ENCODE peak calls at places on chromosomes 12 and 14, in four cellular contexts. O, Y, F and L are unnamed samples.

GRCh38 chr12:113135178-113136127 is at the start of gene RASAL1:
- DNase-seq in O (peak), Y (peak), F (no peak), L (peak)

GRCh38 chr12:22275847-22276246 is 58.7 kb downstream of the ST8SIA1 start:
- DNase-seq in O (peak), F (no peak), Y (no peak), L (no peak)

GRCh38 chr14:75229923-75230792 is 48.5 kb upstream of the FOS start:
- DNase-seq in Y (no peak), F (peak), O (peak), L (no peak)

GRCh38 chr12:40188558-40189320 is 36.1 kb upstream of the LRRK2 start:
- DNase-seq in O (no peak), Y (no peak), F (no peak), L (no peak)

GRCh38 chr12:105774037-105774436 is 364.7 kb downstream of the NUAK1 start:
- DNase-seq in O (no peak), F (no peak), Y (no peak), L (no peak)

GRCh38 chr14:68688872-68689371 is 103.9 kb downstream of the ZFP36L1 start:
- DNase-seq in O (peak), Y (peak), F (no peak), L (no peak)

GRCh38 chr12:130162267-130162666 is at the start of gene FZD10:
- DNase-seq in F (no peak), O (no peak), Y (peak), L (no peak)

GRCh38 chr12:28869197-28869596 is 279.9 kb upstream of the FAR2 start:
- DNase-seq in O (peak), Y (peak), F (no peak), L (no peak)

GRCh38 chr12:59972941-59973340 is 377.1 kb downstream of the SLC16A7 start:
- DNase-seq in F (no peak), Y (no peak), O (peak), L (peak)

GRCh38 chr12:121456551-121456950 is 56.6 kb downstream of the RNF34 start:
- DNase-seq in F (no peak), O (no peak), Y (no peak), L (no peak)

GRCh38 chr12:14841761-14842160 is 1.6 kb downstream of the ART4 start:
- DNase-seq in Y (no peak), F (no peak), O (peak), L (peak)

GRCh38 chr12:121038861-121039654 is at the start of gene OASL:
- DNase-seq in O (no peak), Y (peak), F (peak), L (no peak)

GRCh38 chr12:30286345-30286926 is 409.2 kb downstream of the IPO8 start:
- DNase-seq in F (no peak), O (peak), Y (peak), L (peak)

GRCh38 chr14:106803379-106803778 is 1277.0 kb downstream of the TMEM121 start:
- DNase-seq in Y (no peak), F (no peak), O (no peak), L (no peak)

GRCh38 chr12:23631991-23632390 is 317.5 kb downstream of the SOX5 start:
- DNase-seq in F (no peak), O (no peak), Y (no peak), L (no peak)

GRCh38 chr12:47795121-47795813 is 22.2 kb downstream of the SLC48A1 start:
- DNase-seq in O (no peak), Y (no peak), F (no peak), L (no peak)

GRCh38 chr12:112482734-112483133 is 64.0 kb downstream of the PTPN11 start:
- DNase-seq in F (no peak), O (no peak), Y (no peak), L (no peak)

GRCh38 chr12:100668939-100669536 is 95.6 kb downstream of the GAS2L3 start:
- DNase-seq in O (peak), Y (peak), F (no peak), L (peak)
- TF ChIP-seq PBX3 in O (no peak), Y (no peak), F (no peak), L (no peak)

DNA sequence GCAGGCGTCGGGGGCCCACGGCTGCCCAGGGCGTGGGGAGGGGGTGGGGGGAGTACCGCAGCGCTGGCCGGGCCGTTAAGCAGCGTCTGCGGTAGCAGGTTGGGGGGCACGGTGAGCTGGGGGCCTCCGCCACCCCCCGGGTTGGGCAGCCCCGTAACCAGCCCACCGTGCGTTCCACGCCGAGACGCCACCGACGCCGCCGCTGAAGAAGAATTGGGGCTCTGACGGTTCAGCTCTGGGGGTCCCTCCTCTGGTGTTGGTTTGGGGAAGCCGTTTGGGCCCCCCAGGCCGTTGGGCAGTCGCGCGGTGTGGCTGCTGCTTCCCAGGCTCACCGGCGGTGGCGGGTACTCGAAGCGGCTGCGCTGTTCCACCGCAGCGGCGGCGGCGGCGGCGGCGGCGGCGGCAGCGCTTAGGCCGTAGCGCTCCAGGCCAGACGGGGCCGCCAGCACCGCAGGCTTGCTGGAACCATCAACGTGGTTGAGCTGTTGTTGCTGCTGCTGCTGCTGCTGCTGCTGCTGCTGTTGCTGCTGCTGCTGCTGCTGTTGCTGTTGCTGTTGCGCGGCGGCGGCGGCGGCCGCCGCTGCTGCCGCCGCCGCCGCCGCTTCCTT is 1.5 kb downstream of the IRF2BPL start:
- DNase-seq in F (no peak), O (peak), Y (peak), L (no peak)
- H3K27ac ChIP-seq in F (peak), O (peak), Y (peak), L (peak)

GRCh38 chr12:118058227-118058626 is 2.8 kb downstream of the WSB2 start:
- DNase-seq in O (no peak), Y (no peak), F (no peak), L (no peak)

GRCh38 chr12:118055865-118056773 is 4.9 kb downstream of the WSB2 start:
- DNase-seq in O (peak), F (no peak), Y (no peak), L (peak)

GRCh38 chr12:118053071-118053985 is 7.7 kb downstream of the WSB2 start:
- DNase-seq in F (no peak), Y (no peak), O (no peak), L (peak)

GRCh38 chr12:118052324-118053070 is 8.5 kb downstream of the WSB2 start:
- DNase-seq in F (no peak), Y (no peak), O (peak), L (peak)

DNA sequence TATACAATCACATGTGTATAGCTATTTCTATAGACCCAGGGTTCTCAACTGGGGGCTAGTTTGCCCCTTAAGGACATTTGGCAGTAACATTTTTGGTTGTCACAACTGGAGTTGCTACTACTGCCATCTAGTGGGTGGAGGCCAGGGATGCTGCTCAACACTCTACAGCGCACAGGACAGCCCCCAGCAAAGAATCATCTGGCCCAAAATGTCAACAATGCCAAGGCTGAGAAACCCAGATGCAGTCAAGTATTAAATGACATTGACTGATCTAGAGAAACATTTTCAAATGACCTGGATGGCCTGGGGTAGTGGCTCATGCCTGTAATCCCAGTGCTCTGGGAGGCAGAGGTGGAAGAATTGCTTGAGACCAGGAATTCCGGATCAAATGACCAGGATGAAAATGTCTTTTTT is 5.8 kb downstream of the WSB2 start:
- DNase-seq in O (peak), Y (peak), F (no peak), L (peak)
- TF ChIP-seq PBX3 in O (no peak), Y (no peak), F (no peak), L (no peak)

GRCh38 chr12:62466018-62466595 is 519 bp upstream of the MON2 start:
- DNase-seq in O (peak), F (no peak), Y (peak), L (peak)
- H3K27ac ChIP-seq in O (peak), F (peak), Y (peak), L (peak)

DNA sequence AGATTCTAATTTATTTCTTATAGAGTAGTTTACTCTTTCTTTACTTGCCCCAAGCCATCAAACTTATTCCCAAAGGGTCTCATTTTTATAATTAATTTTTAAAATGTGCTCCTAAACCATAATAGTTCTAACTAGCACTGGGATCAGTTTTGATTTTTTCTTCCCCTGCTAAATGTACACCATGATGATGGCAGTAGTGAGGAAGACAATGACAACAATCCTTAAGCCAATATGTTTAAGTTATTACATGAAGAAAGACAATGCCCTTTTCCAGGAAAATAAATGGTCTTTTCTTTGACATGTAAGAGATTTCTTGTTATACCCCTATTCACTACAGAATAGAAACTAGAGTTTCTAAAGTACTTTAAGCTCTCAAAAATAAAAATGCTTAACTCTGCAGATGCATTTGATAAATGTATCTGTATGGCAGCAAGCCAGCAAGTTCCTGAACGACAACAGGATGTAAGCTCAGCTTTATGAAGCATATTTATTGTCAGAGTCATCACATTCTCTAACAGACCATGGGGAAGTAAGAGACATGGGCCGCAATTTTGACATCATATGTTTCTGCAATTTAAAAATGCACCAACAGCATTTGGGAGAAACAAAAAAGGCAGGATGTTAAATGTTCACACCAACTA is 36.0 kb upstream of the SNX6 start:
- DNase-seq in F (no peak), O (peak), Y (no peak), L (no peak)
- TF ChIP-seq PBX3 in F (no peak), O (no peak), Y (peak), L (no peak)

DNA sequence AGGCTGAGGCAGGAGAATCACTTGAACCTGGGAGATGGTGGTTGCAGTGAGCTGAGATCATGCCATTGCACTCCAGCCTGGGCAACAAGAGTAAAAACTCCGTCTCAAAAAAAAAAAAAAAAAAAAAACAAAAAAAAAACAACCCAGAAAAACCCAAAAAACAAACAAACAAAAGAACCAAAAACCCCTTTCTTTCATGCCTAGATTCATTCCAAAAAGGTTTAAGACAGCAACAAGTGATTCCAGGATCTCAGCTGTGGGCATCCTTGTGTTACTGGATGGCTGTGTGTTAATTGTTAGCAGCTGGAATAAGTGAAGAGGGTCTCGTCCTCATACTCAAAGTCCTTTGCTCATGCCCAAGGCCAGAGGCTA is 9.4 kb downstream of the GPRC5A start:
- DNase-seq in Y (no peak), F (no peak), O (no peak), L (no peak)
- H3K27ac ChIP-seq in Y (peak), F (no peak), O (peak), L (no peak)